ENCODE peak calls at places on chromosomes 2 and 18, in five cellular contexts. Q is MM.1S, M is hepatocyte, F is left ventricle myocardium inferior, C is mammary epithelial cell. R is an unnamed sample.
A peak's percentile ranks its signal among the peaks of the same experiment; 100 is the strongest.

GRCh38 chr2:178075006-178075326 is 2.4 kb upstream of the PDE11A start:
- DNase-seq in Q (no peak), M (no peak), F (no peak), C (no peak), R (no peak)

GRCh38 chr2:169980643-169981042 is 153.4 kb downstream of the UBR3 start:
- DNase-seq in Q (no peak), M (no peak), F (no peak), C (no peak), R (no peak)

GRCh38 chr2:222398446-222398885 is 25.9 kb upstream of the SGPP2 start:
- DNase-seq in Q (no peak), M (peak; percentile 8), F (no peak), C (no peak), R (peak; percentile 9)

GRCh38 chr18:9734189-9734588 is 26.1 kb downstream of the RAB31 start:
- DNase-seq in Q (no peak), M (peak; percentile 64), F (no peak), C (no peak), R (no peak)

GRCh38 chr2:8501061-8501460 is 180.8 kb upstream of the ID2 start:
- DNase-seq in Q (no peak), M (peak; percentile 23), F (no peak), C (no peak), R (no peak)

GRCh38 chr2:6780765-6781274 is 84.9 kb downstream of the CMPK2 start:
- DNase-seq in Q (peak; percentile 39), M (peak; percentile 78), F (peak; percentile 55), C (no peak), R (peak; percentile 18)

GRCh38 chr18:9380571-9381390 is 46.2 kb downstream of the TWSG1 start:
- DNase-seq in Q (no peak), M (no peak), F (no peak), C (no peak), R (no peak)

GRCh38 chr2:100606740-100607343 is 44.0 kb downstream of the PDCL3 start:
- DNase-seq in Q (peak; percentile 35), M (peak; percentile 50), F (no peak), C (peak; percentile 36), R (peak; percentile 36)

GRCh38 chr2:10357193-10357592 is 54.5 kb downstream of the HPCAL1 start:
- DNase-seq in Q (no peak), M (no peak), F (no peak), C (no peak), R (no peak)

GRCh38 chr2:18122544-18123210 is 244.2 kb downstream of the KCNS3 start:
- DNase-seq in Q (no peak), M (no peak), F (no peak), C (no peak), R (no peak)

GRCh38 chr2:16933355-16933754 is 267.7 kb upstream of the CYRIA start:
- DNase-seq in Q (no peak), M (no peak), F (no peak), C (no peak), R (no peak)

GRCh38 chr2:65214361-65214760 is 13.3 kb upstream of the ACTR2 start:
- DNase-seq in Q (no peak), M (no peak), F (no peak), C (no peak), R (no peak)

GRCh38 chr2:64831134-64831976 is 157.8 kb upstream of the SLC1A4 start:
- DNase-seq in Q (peak; percentile 86), M (peak; percentile 83), F (peak; percentile 82), C (peak; percentile 98), R (peak; percentile 75)

GRCh38 chr2:130957920-130958319 is 121.2 kb downstream of the ARHGEF4 start:
- DNase-seq in Q (no peak), M (no peak), F (no peak), C (no peak), R (no peak)

GRCh38 chr2:227324671-227325055 is 388 bp upstream of the MFF start:
- DNase-seq in Q (peak; percentile 14), M (no peak), F (no peak), C (no peak), R (no peak)

GRCh38 chr18:74342416-74343043 is 26.9 kb downstream of the C18orf63 start:
- DNase-seq in Q (peak; percentile 68), M (peak; percentile 71), F (no peak), C (peak; percentile 26), R (peak; percentile 70)

GRCh38 chr2:62369549-62370164 is 136.3 kb downstream of the TMEM17 start:
- DNase-seq in Q (no peak), M (no peak), F (no peak), C (no peak), R (no peak)

GRCh38 chr18:57004366-57005121 is 142.3 kb upstream of the BOD1L2 start:
- DNase-seq in Q (peak; percentile 61), M (peak; percentile 31), F (no peak), C (peak; percentile 56), R (peak; percentile 53)

GRCh38 chr2:88054300-88055048 is 1.1 kb downstream of the KRCC1 start:
- DNase-seq in Q (no peak), M (no peak), F (no peak), C (no peak), R (peak; percentile 28)

GRCh38 chr2:97950329-97951154 is 45.2 kb downstream of the TMEM131 start:
- DNase-seq in Q (no peak), M (peak; percentile 16), F (no peak), C (peak; percentile 71), R (peak; percentile 85)

GRCh38 chr2:120600786-120601185 is 134.9 kb upstream of the GLI2 start:
- DNase-seq in Q (no peak), M (no peak), F (peak; percentile 1), C (no peak), R (no peak)

GRCh38 chr18:72833471-72833870 is 34.3 kb downstream of the NETO1 start:
- DNase-seq in Q (no peak), M (no peak), F (no peak), C (no peak), R (no peak)

GRCh38 chr2:28362991-28363521 is 29.6 kb upstream of the FOSL2 start:
- DNase-seq in Q (no peak), M (no peak), F (no peak), C (no peak), R (peak; percentile 49)

GRCh38 chr2:25197336-25198208 is 29.2 kb upstream of the POMC start:
- DNase-seq in Q (no peak), M (peak; percentile 26), F (no peak), C (no peak), R (peak; percentile 38)

GRCh38 chr18:74420491-74420890 is 36.6 kb downstream of the DIPK1C start:
- DNase-seq in Q (no peak), M (no peak), F (peak; percentile 41), C (no peak), R (no peak)

GRCh38 chr18:8212893-8213805 is 396.1 kb upstream of the RAB12 start:
- DNase-seq in Q (no peak), M (no peak), F (no peak), C (peak; percentile 5), R (peak; percentile 80)

GRCh38 chr2:95076705-95077520 is 44.7 kb downstream of the MRPS5 start:
- DNase-seq in Q (peak; percentile 74), M (peak; percentile 87), F (peak; percentile 62), C (peak; percentile 67), R (peak; percentile 85)

GRCh38 chr18:46318356-46318755 is 214.2 kb downstream of the HAUS1 start:
- DNase-seq in Q (no peak), M (no peak), F (no peak), C (no peak), R (no peak)

GRCh38 chr2:34892286-34892685 is 1293.2 kb upstream of the FAM98A start:
- DNase-seq in Q (no peak), M (no peak), F (no peak), C (no peak), R (no peak)

GRCh38 chr2:207184348-207184747 is 18.6 kb upstream of the KLF7 start:
- DNase-seq in Q (no peak), M (no peak), F (no peak), C (peak; percentile 40), R (no peak)

GRCh38 chr2:151728736-151729415 is 5.4 kb downstream of the NEB start:
- DNase-seq in Q (no peak), M (no peak), F (no peak), C (no peak), R (no peak)
- H3K27ac ChIP-seq in Q (no peak overlapping the region), M (no peak overlapping the region), F (no peak overlapping the region), C (no peak overlapping the region), R (no peak overlapping the region)

GRCh38 chr2:201656740-201657139 is 13.4 kb upstream of the TMEM237 start:
- DNase-seq in Q (no peak), M (no peak), F (no peak), C (no peak), R (no peak)

GRCh38 chr2:201656102-201656501 is 12.8 kb upstream of the TMEM237 start:
- DNase-seq in Q (no peak), M (no peak), F (no peak), C (no peak), R (no peak)

GRCh38 chr2:201660293-201660895 is 17.1 kb upstream of the TMEM237 start:
- DNase-seq in Q (no peak), M (no peak), F (no peak), C (no peak), R (no peak)

GRCh38 chr2:201649442-201649841 is 6.1 kb upstream of the TMEM237 start:
- DNase-seq in Q (no peak), M (no peak), F (no peak), C (no peak), R (no peak)

GRCh38 chr2:201654611-201655384 is 11.5 kb upstream of the TMEM237 start:
- DNase-seq in Q (no peak), M (no peak), F (no peak), C (no peak), R (no peak)
- H3K4me3 ChIP-seq in Q (no peak overlapping the region), M (no peak overlapping the region), F (no peak overlapping the region), C (no peak overlapping the region), R (no peak overlapping the region)

GRCh38 chr2:214077727-214078126 is 333.1 kb upstream of the VWC2L start:
- DNase-seq in Q (no peak), M (no peak), F (no peak), C (no peak), R (no peak)

GRCh38 chr2:214076527-214076926 is 334.3 kb upstream of the VWC2L start:
- DNase-seq in Q (no peak), M (no peak), F (no peak), C (peak; percentile 28), R (no peak)

GRCh38 chr2:214075446-214075845 is 335.4 kb upstream of the VWC2L start:
- DNase-seq in Q (no peak), M (no peak), F (no peak), C (no peak), R (peak; percentile 9)

DNA sequence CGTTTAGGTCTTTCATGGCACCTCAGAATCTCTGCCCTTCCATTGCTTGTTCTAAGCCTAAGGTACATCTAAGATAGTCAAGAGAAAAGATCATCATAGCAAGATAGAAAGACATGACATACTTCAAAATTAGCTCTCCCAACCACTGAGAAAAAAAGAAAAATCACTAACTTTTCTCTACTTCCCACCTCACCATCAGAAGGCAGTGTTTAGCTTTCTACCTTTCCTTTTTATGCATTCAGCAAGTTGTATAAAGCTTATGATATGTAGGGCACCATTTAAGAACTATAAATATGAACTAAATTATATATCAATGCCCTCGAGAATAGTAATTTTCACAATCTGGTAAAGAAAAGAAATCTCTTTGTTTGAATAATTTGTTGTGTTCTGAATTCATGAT is 331.8 kb upstream of the VWC2L start:
- DNase-seq in Q (no peak), M (no peak), F (no peak), C (no peak), R (no peak)
- TF ChIP-seq CTCF in Q (no peak), M (peak; percentile 10), F (no peak), C (no peak), R (no peak)

DNA sequence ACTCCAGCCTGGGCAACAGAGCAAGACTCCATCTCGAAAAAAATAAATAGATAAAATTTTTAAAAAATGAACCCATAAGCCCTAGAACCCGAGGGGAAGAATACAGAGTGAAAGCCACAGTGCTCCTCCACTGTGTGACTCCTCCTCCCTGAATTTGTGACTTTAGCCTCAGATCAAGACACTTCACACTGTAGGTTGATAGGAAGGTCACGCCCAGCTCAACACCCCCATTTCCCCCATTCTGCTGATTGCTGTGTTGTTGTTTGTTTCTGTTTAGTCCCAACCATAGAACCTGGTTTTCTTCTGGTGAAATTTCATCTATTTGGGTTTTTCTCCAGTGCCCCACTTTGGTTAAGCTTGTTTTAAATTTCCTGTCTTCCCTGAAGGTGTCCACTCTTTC is 102.2 kb downstream of the VIT start:
- DNase-seq in Q (no peak), M (no peak), F (no peak), C (no peak), R (no peak)
- H3K27ac ChIP-seq in Q (no peak overlapping the region), M (no peak overlapping the region), F (no peak overlapping the region), C (no peak overlapping the region), R (no peak overlapping the region)